ENCODE peak calls at places on chromosomes 4 and X, in five cellular contexts. U is A549, C is uterus, G is fibroblast of mammary gland, P is gastrocnemius medialis. J is an unnamed sample.
A peak's percentile ranks its signal among the peaks of the same experiment; 100 is the strongest.

GRCh38 chr4:142567199-142567598 is 278.9 kb downstream of the INPP4B start:
- DNase-seq in U (peak; percentile 4), C (no peak), G (no peak), P (no peak), J (no peak)

GRCh38 chr4:140257461-140258305 is 103.7 kb upstream of the MAML3 start:
- DNase-seq in U (no peak), C (no peak), G (peak; percentile 53), P (peak; percentile 46), J (no peak)

GRCh38 chrX:21487832-21488231 is 113.6 kb downstream of the CNKSR2 start:
- DNase-seq in U (no peak), C (no peak), G (no peak), P (no peak), J (no peak)

GRCh38 chr4:153222162-153222789 is 18.0 kb downstream of the TRIM2 start:
- DNase-seq in U (no peak), C (peak; percentile 74), G (peak; percentile 87), P (peak; percentile 18), J (peak; percentile 37)

GRCh38 chr4:140980426-140981200 is 152.7 kb downstream of the RNF150 start:
- DNase-seq in U (no peak), C (no peak), G (no peak), P (no peak), J (no peak)

GRCh38 chr4:165355900-165356300 is 22.9 kb upstream of the CPE start:
- DNase-seq in U (no peak), C (peak; percentile 18), G (peak; percentile 64), P (no peak), J (no peak)

GRCh38 chrX:65690057-65690855 is 22.8 kb downstream of the MSN start:
- DNase-seq in U (no peak), C (no peak), G (peak; percentile 92), P (peak; percentile 52), J (no peak)

GRCh38 chr4:153792893-153793227 is 4.0 kb upstream of the SFRP2 start:
- DNase-seq in U (no peak), C (no peak), G (no peak), P (no peak), J (no peak)

GRCh38 chr4:144302704-144303536 is 162.4 kb upstream of the GYPA start:
- DNase-seq in U (no peak), C (no peak), G (no peak), P (no peak), J (no peak)

GRCh38 chr4:183658362-183659028 is 490 bp downstream of the RWDD4 start:
- DNase-seq in U (no peak), C (no peak), G (no peak), P (no peak), J (peak; percentile 22)

GRCh38 chrX:105837227-105837626 is 14.9 kb downstream of the NRK start:
- DNase-seq in U (no peak), C (peak; percentile 70), G (peak; percentile 86), P (peak; percentile 6), J (peak; percentile 36)

GRCh38 chrX:2897311-2897689 is 31.8 kb downstream of the ARSD start:
- DNase-seq in U (no peak), C (no peak), G (no peak), P (no peak), J (no peak)

GRCh38 chrX:39903937-39904336 is 193.8 kb downstream of the BCOR start:
- DNase-seq in U (peak; percentile 35), C (no peak), G (peak; percentile 65), P (no peak), J (no peak)

GRCh38 chr4:121122661-121123060 is 41.5 kb downstream of the TNIP3 start:
- DNase-seq in U (no peak), C (no peak), G (no peak), P (no peak), J (no peak)

GRCh38 chrX:100417671-100418070 is 7.6 kb upstream of the PCDH19 start:
- DNase-seq in U (no peak), C (no peak), G (peak; percentile 45), P (no peak), J (no peak)

GRCh38 chrX:154486052-154486395 is 391 bp downstream of the UBL4A start:
- DNase-seq in U (peak; percentile 6), C (no peak), G (no peak), P (peak; percentile 8), J (no peak)

GRCh38 chr4:181143241-181143854 is 1099.9 kb upstream of the TENM3 start:
- DNase-seq in U (peak; percentile 10), C (peak; percentile 64), G (peak; percentile 78), P (peak; percentile 19), J (peak; percentile 91)

GRCh38 chrX:101117701-101118100 is 19.7 kb downstream of the CENPI start:
- DNase-seq in U (no peak), C (no peak), G (peak; percentile 49), P (no peak), J (no peak)

GRCh38 chrX:148871422-148872152 is 371.2 kb downstream of the AFF2 start:
- DNase-seq in U (no peak), C (no peak), G (peak; percentile 71), P (no peak), J (no peak)

GRCh38 chr4:139333046-139333445 is 30.8 kb upstream of the NDUFC1 start:
- DNase-seq in U (no peak), C (no peak), G (no peak), P (no peak), J (no peak)

GRCh38 chr4:11440481-11441181 is 11.9 kb upstream of the HS3ST1 start:
- DNase-seq in U (no peak), C (no peak), G (no peak), P (no peak), J (no peak)

GRCh38 chrX:31837445-31837844 is 765.6 kb upstream of the FTHL17 start:
- DNase-seq in U (no peak), C (no peak), G (no peak), P (no peak), J (no peak)

GRCh38 chr4:602559-602942 is 22.8 kb upstream of the PDE6B start:
- DNase-seq in U (no peak), C (no peak), G (peak; percentile 25), P (no peak), J (no peak)

GRCh38 chrX:153595387-153595786 is 3.6 kb downstream of the CCNQ start:
- DNase-seq in U (no peak), C (no peak), G (no peak), P (no peak), J (no peak)

GRCh38 chr4:164716901-164717300 is 37.0 kb upstream of the SMIM31 start:
- DNase-seq in U (no peak), C (no peak), G (peak; percentile 1), P (no peak), J (no peak)

GRCh38 chr4:15918484-15919129 is 19.9 kb downstream of the FGFBP1 start:
- DNase-seq in U (no peak), C (no peak), G (no peak), P (no peak), J (no peak)

GRCh38 chr4:52643846-52644245 is 15.3 kb downstream of the USP46 start:
- DNase-seq in U (no peak), C (peak; percentile 58), G (peak; percentile 76), P (peak; percentile 59), J (no peak)

GRCh38 chr4:42234817-42235216 is 82.4 kb upstream of the BEND4 start:
- DNase-seq in U (no peak), C (no peak), G (no peak), P (no peak), J (no peak)

GRCh38 chr4:115790812-115791211 is 677.4 kb upstream of the NDST4 start:
- DNase-seq in U (no peak), C (no peak), G (no peak), P (no peak), J (no peak)

GRCh38 chr4:169254546-169254983 is 16.2 kb downstream of the SH3RF1 start:
- DNase-seq in U (no peak), C (peak; percentile 28), G (peak; percentile 92), P (peak; percentile 16), J (no peak)

GRCh38 chrX:38103857-38104812 is 97.8 kb downstream of the SYTL5 start:
- DNase-seq in U (no peak), C (no peak), G (no peak), P (no peak), J (no peak)

GRCh38 chrX:9279271-9279596 is 185.6 kb upstream of the TBL1X start:
- DNase-seq in U (no peak), C (no peak), G (peak; percentile 37), P (no peak), J (no peak)

GRCh38 chr4:10738826-10739489 is 54.4 kb upstream of the CLNK start:
- DNase-seq in U (no peak), C (no peak), G (no peak), P (no peak), J (no peak)

GRCh38 chrX:31333181-31333831 is 261.5 kb upstream of the FTHL17 start:
- DNase-seq in U (no peak), C (no peak), G (peak; percentile 64), P (no peak), J (no peak)

DNA sequence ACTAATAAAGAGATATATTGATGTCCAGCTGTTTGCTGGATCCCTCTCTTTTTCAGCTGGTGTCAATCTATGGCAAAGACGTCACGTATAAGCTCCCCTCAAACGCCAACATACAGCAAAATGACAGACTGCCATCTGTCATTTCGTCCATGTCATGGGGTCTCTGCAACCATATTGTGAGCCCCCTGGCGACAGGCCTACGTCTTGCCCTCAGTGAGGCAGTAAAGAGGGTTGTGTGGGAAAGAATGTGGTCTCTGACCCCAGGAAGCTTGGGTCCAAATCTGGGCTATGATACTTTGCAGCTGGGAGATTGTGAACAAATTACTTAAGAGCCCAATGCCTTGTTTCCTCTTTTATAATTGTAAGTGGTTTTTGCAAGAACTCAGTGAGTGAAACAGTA is 7.4 kb downstream of the SUPT20HL2 start:
- DNase-seq in U (no peak), C (no peak), G (no peak), P (no peak), J (no peak)
- TF ChIP-seq CTCF in U (no peak), C (no peak), G (no peak), P (no peak), J (no peak)

DNA sequence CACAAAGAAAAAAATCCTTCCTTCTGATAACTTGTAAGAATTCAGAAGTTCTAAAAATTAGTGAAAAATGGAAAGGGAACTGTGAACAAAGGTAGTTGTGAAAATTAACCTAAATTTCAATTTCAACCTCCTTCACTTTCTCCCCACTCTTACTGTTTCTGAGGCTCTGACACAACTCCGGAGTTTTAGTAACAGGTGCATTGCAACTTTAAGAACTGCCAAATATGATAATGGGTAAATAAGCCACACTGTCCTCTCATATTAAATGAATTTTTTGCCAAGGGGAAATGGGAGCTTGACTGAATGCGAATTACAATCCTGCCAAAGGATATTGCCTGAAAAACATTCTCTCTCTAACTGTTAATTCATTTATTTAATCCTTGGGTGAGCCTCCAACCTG is 1.2 kb downstream of the EGF start:
- DNase-seq in U (no peak), C (no peak), G (no peak), P (no peak), J (no peak)
- TF ChIP-seq CTCF in U (no peak), C (no peak), G (no peak), P (no peak), J (no peak)

DNA sequence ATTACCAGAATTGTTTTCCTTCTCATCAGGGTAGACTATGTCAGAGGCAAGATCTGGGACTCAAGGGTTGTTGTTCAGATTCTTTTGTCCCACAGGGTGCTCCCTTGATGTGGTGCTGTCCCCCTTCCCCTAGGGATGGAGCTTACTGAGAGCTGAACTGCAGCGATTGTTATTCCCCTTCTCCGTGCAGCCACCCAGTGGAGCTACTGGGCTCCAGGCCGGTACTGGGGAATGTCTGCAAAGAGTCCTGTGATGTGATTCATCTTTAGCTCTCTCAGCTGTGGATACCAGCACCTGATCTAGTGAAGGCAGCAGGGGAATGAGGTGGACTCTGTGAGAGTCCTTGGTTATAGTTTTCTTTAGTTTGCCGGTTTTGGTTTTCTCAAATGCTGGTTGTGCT is 247.4 kb upstream of the HAND2 start:
- DNase-seq in U (no peak), C (no peak), G (no peak), P (no peak), J (no peak)
- TF ChIP-seq CTCF in U (no peak), C (no peak), G (no peak), P (no peak), J (no peak)

GRCh38 chrX:11944486-11944885 is 186.4 kb downstream of the MSL3 start:
- DNase-seq in U (peak; percentile 11), C (no peak), G (peak; percentile 68), P (no peak), J (no peak)
- TF ChIP-seq CTCF in U (peak; percentile 10), C (no peak), G (peak; percentile 69), P (no peak), J (no peak)